ENCODE peak calls at places on chromosome 21, in six cellular contexts. Z, K, D, H, C and I are unnamed samples.

GRCh38 chr21:42579456-42580075 is 65.9 kb downstream of the SLC37A1 start:
- DNase-seq in Z (no peak), K (no peak), D (no peak), H (no peak), C (no peak), I (no peak)

GRCh38 chr21:16081304-16081703 is 351.5 kb downstream of the USP25 start:
- DNase-seq in Z (no peak), K (no peak), D (no peak), H (no peak), C (no peak), I (no peak)

GRCh38 chr21:15752763-15753407 is 23.1 kb downstream of the USP25 start:
- DNase-seq in Z (peak; percentile 97), K (peak; percentile 99), D (peak; percentile 94), H (no peak), C (no peak), I (no peak)

GRCh38 chr21:16117851-16118592 is 388.2 kb downstream of the USP25 start:
- DNase-seq in Z (no peak), K (no peak), D (no peak), H (no peak), C (no peak), I (peak; percentile 88)

GRCh38 chr21:40534886-40535285 is 312.1 kb downstream of the DSCAM start:
- DNase-seq in Z (no peak), K (no peak), D (no peak), H (no peak), C (no peak), I (no peak)

GRCh38 chr21:31251686-31252085 is 92.4 kb downstream of the TIAM1 start:
- DNase-seq in Z (no peak), K (no peak), D (no peak), H (no peak), C (no peak), I (no peak)

GRCh38 chr21:14080764-14081096 is 130.0 kb downstream of the LIPI start:
- DNase-seq in Z (no peak), K (peak; percentile 74), D (no peak), H (peak; percentile 21), C (no peak), I (no peak)

GRCh38 chr21:42414928-42415769 is 11.4 kb downstream of the UBASH3A start:
- DNase-seq in Z (no peak), K (peak; percentile 21), D (no peak), H (no peak), C (peak; percentile 66), I (peak; percentile 78)

GRCh38 chr21:30838536-30838935 is 9.0 kb upstream of the KRTAP7-1 start:
- DNase-seq in Z (no peak), K (no peak), D (no peak), H (no peak), C (no peak), I (no peak)

GRCh38 chr21:33070921-33071877 is 1.3 kb downstream of the OLIG1 start:
- DNase-seq in Z (peak; percentile 55), K (peak; percentile 49), D (no peak), H (no peak), C (peak; percentile 23), I (no peak)

GRCh38 chr21:25421327-25422028 is 185.8 kb downstream of the MRPL39 start:
- DNase-seq in Z (peak; percentile 44), K (peak; percentile 77), D (peak; percentile 15), H (peak; percentile 20), C (peak; percentile 3), I (peak; percentile 68)

GRCh38 chr21:43716376-43717165 is 2.4 kb upstream of the PDXK start:
- DNase-seq in Z (no peak), K (no peak), D (no peak), H (no peak), C (peak; percentile 63), I (peak; percentile 36)

GRCh38 chr21:15061747-15062146 is 3.1 kb downstream of the NRIP1 start:
- DNase-seq in Z (no peak), K (no peak), D (no peak), H (no peak), C (no peak), I (no peak)

GRCh38 chr21:28336299-28336698 is 656.4 kb downstream of the LTN1 start:
- DNase-seq in Z (no peak), K (peak; percentile 59), D (no peak), H (no peak), C (peak; percentile 73), I (peak; percentile 96)

GRCh38 chr21:14046401-14046800 is 164.4 kb downstream of the LIPI start:
- DNase-seq in Z (no peak), K (no peak), D (no peak), H (no peak), C (no peak), I (peak; percentile 17)

GRCh38 chr21:25568230-25568629 is 39.1 kb downstream of the MRPL39 start:
- DNase-seq in Z (no peak), K (peak; percentile 11), D (no peak), H (no peak), C (peak; percentile 80), I (peak; percentile 78)

GRCh38 chr21:31630062-31630711 is 29.3 kb upstream of the SOD1 start:
- DNase-seq in Z (no peak), K (no peak), D (no peak), H (no peak), C (peak; percentile 38), I (peak; percentile 93)

GRCh38 chr21:42980959-42981523 is 6.7 kb downstream of the PKNOX1 start:
- DNase-seq in Z (no peak), K (no peak), D (no peak), H (no peak), C (no peak), I (no peak)

GRCh38 chr21:32934829-32935228 is 90.9 kb upstream of the OLIG2 start:
- DNase-seq in Z (peak; percentile 17), K (no peak), D (no peak), H (no peak), C (no peak), I (no peak)

GRCh38 chr21:40466893-40467483 is 380.0 kb downstream of the DSCAM start:
- DNase-seq in Z (no peak), K (peak; percentile 32), D (no peak), H (peak; percentile 2), C (no peak), I (no peak)

GRCh38 chr21:21046063-21046462 is 47.9 kb downstream of the NCAM2 start:
- DNase-seq in Z (no peak), K (peak; percentile 33), D (no peak), H (no peak), C (no peak), I (no peak)

GRCh38 chr21:43608664-43609063 is 50.6 kb downstream of the HSF2BP start:
- DNase-seq in Z (no peak), K (no peak), D (no peak), H (no peak), C (no peak), I (no peak)

GRCh38 chr21:42171091-42172053 is 47.6 kb upstream of the ABCG1 start:
- DNase-seq in Z (no peak), K (no peak), D (no peak), H (no peak), C (no peak), I (no peak)

GRCh38 chr21:37041706-37042271 is 31.1 kb downstream of the PIGP start:
- DNase-seq in Z (no peak), K (peak; percentile 41), D (no peak), H (no peak), C (no peak), I (no peak)

GRCh38 chr21:25409992-25410391 is 197.3 kb downstream of the MRPL39 start:
- DNase-seq in Z (no peak), K (no peak), D (no peak), H (no peak), C (no peak), I (no peak)

GRCh38 chr21:43613755-43614638 is 45.3 kb downstream of the HSF2BP start:
- DNase-seq in Z (no peak), K (no peak), D (no peak), H (no peak), C (peak; percentile 53), I (peak; percentile 82)

GRCh38 chr21:31395268-31395667 is 51.2 kb upstream of the TIAM1 start:
- DNase-seq in Z (no peak), K (no peak), D (no peak), H (no peak), C (no peak), I (no peak)

GRCh38 chr21:42056996-42057689 is 14.0 kb upstream of the UMODL1 start:
- DNase-seq in Z (no peak), K (no peak), D (no peak), H (no peak), C (peak; percentile 98), I (peak; percentile 93)

GRCh38 chr21:33976980-33977720 is 61.5 kb upstream of the ATP5PO start:
- DNase-seq in Z (no peak), K (no peak), D (no peak), H (no peak), C (no peak), I (no peak)

DNA sequence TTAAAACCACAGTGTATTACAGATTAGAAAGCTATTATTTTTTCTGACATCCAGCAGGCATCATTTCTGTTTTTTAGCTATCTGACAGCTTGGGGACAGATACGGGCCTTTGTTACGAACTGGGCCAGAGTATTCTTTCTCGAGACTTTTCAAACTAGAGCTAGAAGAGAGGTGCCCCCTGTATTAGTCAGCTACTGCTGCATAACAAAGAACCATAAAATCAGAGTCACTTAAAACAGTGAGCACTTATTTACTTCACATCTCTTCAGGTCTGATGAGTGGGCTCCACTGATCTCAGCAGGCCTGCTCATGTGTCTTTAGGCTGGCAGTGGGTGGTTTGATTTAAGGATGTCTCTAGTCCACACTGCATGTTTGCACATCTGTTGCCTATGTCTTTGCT is 67.8 kb downstream of the BACH1 start:
- DNase-seq in Z (no peak), K (no peak), D (no peak), H (no peak), C (no peak), I (no peak)
- H3K23ac ChIP-seq in Z (no peak overlapping the region), K (no peak overlapping the region), D (no peak overlapping the region), H (no peak overlapping the region), C (no peak overlapping the region), I (no peak overlapping the region)

DNA sequence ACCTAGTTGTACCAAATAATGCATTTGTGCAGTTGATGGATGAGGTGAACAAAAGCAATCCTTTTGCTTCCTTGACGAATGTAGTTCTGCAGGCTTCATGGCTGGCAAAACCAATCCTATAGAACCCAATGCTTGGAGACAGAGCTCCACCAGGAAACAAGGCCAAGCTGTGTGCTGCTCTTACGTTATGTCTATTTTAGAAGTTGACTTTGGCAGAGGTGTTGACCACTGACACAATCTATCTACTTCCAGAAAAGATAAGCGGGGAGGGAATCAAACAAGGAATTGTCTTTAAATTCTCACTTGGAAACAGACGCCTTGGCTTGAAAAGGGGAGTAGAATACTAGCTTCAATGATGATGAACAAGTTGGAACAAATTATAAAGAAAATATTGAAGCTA is 211.2 kb downstream of the SETD4 start:
- DNase-seq in Z (no peak), K (no peak), D (no peak), H (no peak), C (no peak), I (peak; percentile 24)
- H3K23ac ChIP-seq in Z (no peak overlapping the region), K (no peak overlapping the region), D (no peak overlapping the region), H (no peak overlapping the region), C (no peak overlapping the region), I (no peak overlapping the region)

GRCh38 chr21:45074818-45075605 is 632 bp downstream of the ADARB1 start:
- DNase-seq in Z (peak; percentile 50), K (peak; percentile 52), D (no peak), H (peak; percentile 39), C (peak; percentile 59), I (no peak)
- H3K23ac ChIP-seq in Z (no peak overlapping the region), K (no peak overlapping the region), D (no peak overlapping the region), H (peak overlapping the region; percentile 78), C (no peak overlapping the region), I (peak overlapping the region; percentile 46)

GRCh38 chr21:38622827-38623209 is 124.5 kb upstream of the ERG start:
- DNase-seq in Z (no peak), K (no peak), D (no peak), H (no peak), C (no peak), I (no peak)
- H3K23ac ChIP-seq in Z (no peak overlapping the region), K (no peak overlapping the region), D (no peak overlapping the region), H (no peak overlapping the region), C (no peak overlapping the region), I (no peak overlapping the region)